ENCODE peak calls at places on chromosomes 13 and 19, in eight cellular contexts. N, P, A, G, B, I, K and E are unnamed samples.

GRCh38 chr13:35411059-35411744 is 65.3 kb downstream of the MAB21L1 start:
- DNase-seq in P (no peak), B (no peak), G (no peak), K (no peak), N (no peak), I (no peak), A (no peak), E (no peak)

GRCh38 chr19:31166206-31166605 is 183.0 kb downstream of the TSHZ3 start:
- DNase-seq in G (no peak), I (no peak), K (no peak), P (no peak), B (no peak), N (no peak), A (no peak), E (no peak)

GRCh38 chr19:6773323-6773931 is 919 bp downstream of the VAV1 start:
- DNase-seq in N (no peak), K (peak), G (no peak), I (peak), P (no peak), A (peak), B (peak), E (peak)

GRCh38 chr13:114073881-114074551 is 58.4 kb downstream of the RASA3 start:
- DNase-seq in B (no peak), P (no peak), A (no peak), K (peak), N (peak), I (no peak), G (no peak), E (no peak)

GRCh38 chr13:80524447-80525215 is 183.7 kb upstream of the SPRY2 start:
- DNase-seq in G (no peak), I (no peak), N (no peak), A (no peak), B (no peak), P (no peak), K (no peak), E (no peak)

GRCh38 chr19:4456843-4457653 is 546 bp downstream of the UBXN6 start:
- DNase-seq in N (no peak), G (no peak), I (peak), B (peak), K (no peak), A (no peak), P (peak), E (no peak)

GRCh38 chr13:34107814-34108213 is 289.9 kb downstream of the RFC3 start:
- DNase-seq in I (no peak), N (no peak), P (no peak), G (no peak), A (no peak), K (no peak), B (no peak), E (no peak)

GRCh38 chr13:25971077-25971476 is 80.7 kb downstream of the SHISA2 start:
- DNase-seq in G (no peak), I (no peak), A (no peak), P (no peak), K (no peak), N (no peak), B (no peak), E (no peak)

GRCh38 chr13:47241446-47241845 is 344.6 kb upstream of the HTR2A start:
- DNase-seq in P (no peak), G (no peak), K (no peak), A (no peak), N (no peak), B (no peak), I (no peak), E (no peak)

GRCh38 chr13:112194167-112194530 is 127.2 kb downstream of the SOX1 start:
- DNase-seq in G (no peak), N (no peak), B (no peak), A (no peak), K (no peak), I (no peak), P (no peak), E (no peak)

GRCh38 chr19:28960986-28961705 is 251.8 kb downstream of the UQCRFS1 start:
- DNase-seq in I (no peak), K (no peak), G (no peak), A (no peak), N (no peak), B (no peak), P (peak), E (no peak)

GRCh38 chr13:99307247-99307646 is at the start of gene GPR183:
- DNase-seq in G (no peak), I (no peak), N (no peak), A (no peak), P (no peak), K (no peak), B (no peak), E (no peak)

GRCh38 chr13:100875392-100876043 is 200.9 kb upstream of the TMTC4 start:
- DNase-seq in B (no peak), P (no peak), I (peak), G (peak), N (no peak), A (no peak), K (no peak), E (peak)

GRCh38 chr19:29268103-29268502 is 55.2 kb upstream of the UQCRFS1 start:
- DNase-seq in K (no peak), N (no peak), G (no peak), I (no peak), A (no peak), P (no peak), B (no peak), E (no peak)

GRCh38 chr13:39016789-39017188 is 21.1 kb downstream of the PROSER1 start:
- DNase-seq in G (no peak), N (no peak), B (peak), A (no peak), P (no peak), K (no peak), I (peak), E (no peak)
- TF ChIP-seq CTCF in G (peak), N (no peak), B (peak), A (no peak), P (no peak), K (no peak), I (peak), E (peak)

DNA sequence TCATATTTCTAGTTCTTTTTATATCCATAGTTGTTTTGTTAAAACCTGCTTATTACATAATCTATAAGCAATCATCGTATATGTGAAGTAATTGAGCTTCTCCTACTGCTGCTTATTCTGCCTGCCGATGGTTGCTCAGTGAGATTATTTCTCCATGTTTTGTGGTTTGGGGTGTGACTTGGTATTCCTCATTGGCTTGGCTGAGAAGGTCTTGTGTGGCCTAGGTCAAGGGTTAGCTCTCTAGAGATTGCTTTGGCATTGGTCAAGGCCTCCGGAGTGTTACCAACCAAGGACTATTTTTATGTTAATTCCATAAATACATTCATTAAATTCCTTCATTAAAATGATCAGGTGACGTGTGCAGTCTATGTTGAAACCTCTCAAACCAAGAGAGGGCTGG is 302.8 kb downstream of the MYO16 start:
- DNase-seq in A (no peak), B (no peak), N (no peak), I (no peak), G (no peak), K (no peak), P (no peak), E (no peak)
- TF ChIP-seq CTCF in A (no peak), B (no peak), N (no peak), I (no peak), G (no peak), K (no peak), P (no peak), E (no peak)

GRCh38 chr13:41622545-41623429 is 165.4 kb downstream of the RGCC start:
- DNase-seq in G (no peak), I (no peak), K (peak), P (no peak), A (no peak), N (no peak), B (peak), E (no peak)
- TF ChIP-seq CTCF in G (no peak), I (no peak), K (no peak), P (no peak), A (no peak), N (no peak), B (no peak), E (no peak)

GRCh38 chr19:36047835-36048234 is 6.2 kb downstream of the THAP8 start:
- DNase-seq in P (no peak), K (no peak), N (no peak), B (no peak), G (no peak), A (no peak), I (no peak), E (no peak)

GRCh38 chr19:36049080-36049698 is 4.9 kb downstream of the THAP8 start:
- DNase-seq in I (no peak), G (no peak), B (no peak), A (no peak), P (no peak), N (no peak), K (no peak), E (no peak)

GRCh38 chr19:36054119-36054732 is at the start of gene THAP8:
- DNase-seq in P (peak), K (peak), A (peak), G (peak), I (peak), N (peak), B (peak), E (peak)

GRCh38 chr19:36051637-36052036 is 2.4 kb downstream of the THAP8 start:
- DNase-seq in B (no peak), N (no peak), K (no peak), G (no peak), I (no peak), A (no peak), P (no peak), E (no peak)

DNA sequence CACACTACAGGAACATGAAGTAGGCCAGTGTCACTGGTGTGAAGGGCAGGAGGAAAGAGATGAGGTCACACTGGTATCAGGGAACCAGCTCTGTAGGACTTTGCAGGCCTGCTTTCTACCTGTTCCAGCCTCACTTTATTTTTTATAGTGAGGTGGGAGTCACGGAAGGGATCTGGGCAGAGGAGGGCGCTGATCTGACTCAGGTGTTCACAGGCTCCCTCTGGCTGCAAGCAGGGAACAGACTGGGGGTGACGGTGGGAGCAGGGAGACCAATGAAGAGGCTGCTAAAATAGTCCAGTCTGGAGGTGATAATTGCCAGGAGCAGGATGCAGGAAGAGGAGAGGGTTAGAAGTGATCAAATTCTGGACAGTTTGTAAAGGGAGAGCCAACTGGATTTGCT is 2.8 kb downstream of the THAP8 start:
- DNase-seq in G (no peak), B (peak), N (no peak), I (peak), A (no peak), P (peak), K (no peak), E (no peak)
- TF ChIP-seq CTCF in G (peak), B (peak), N (no peak), I (no peak), A (no peak), P (no peak), K (no peak), E (peak)

DNA sequence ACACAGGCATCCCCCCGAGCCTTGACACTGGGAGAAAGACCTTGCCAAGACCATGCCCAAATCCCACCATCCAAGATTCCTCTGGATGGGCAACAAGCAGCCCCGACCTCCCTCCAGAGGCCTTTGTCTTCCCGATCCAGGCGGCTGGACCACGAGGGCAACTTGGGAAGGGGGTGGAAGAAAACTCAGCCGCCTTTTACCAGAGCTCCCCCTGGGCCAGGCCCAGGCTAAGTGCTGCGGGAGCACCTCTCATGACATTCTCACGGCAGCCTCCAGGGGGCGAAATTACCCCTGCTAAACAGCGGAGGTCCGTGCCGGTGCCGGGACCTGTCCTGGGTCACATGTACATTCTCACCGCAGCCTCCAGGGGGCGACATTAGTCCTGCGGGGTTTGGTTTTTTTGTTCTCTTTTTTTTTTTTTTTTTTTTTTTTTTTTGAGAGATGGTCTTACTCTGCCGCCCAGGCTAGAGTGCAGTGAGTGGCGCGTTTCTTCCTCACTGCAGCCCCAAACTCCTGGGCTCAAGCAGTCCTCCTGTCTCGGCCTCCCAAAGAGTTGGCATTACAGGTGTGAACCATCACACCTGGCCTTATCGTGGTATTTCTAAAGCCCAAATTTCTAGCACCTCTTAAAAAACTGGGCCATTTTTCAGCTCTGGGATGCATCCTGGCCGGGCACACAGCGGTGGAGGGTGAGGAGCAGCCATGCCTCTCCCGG is 2.1 kb upstream of the RSPH6A start:
- DNase-seq in N (peak), A (peak), P (peak), G (peak), K (peak), I (peak), B (peak), E (peak)
- TF ChIP-seq CTCF in N (peak), A (peak), P (peak), G (peak), K (peak), I (peak), B (peak), E (peak)

GRCh38 chr19:663682-664117 is 686 bp upstream of the RNF126 start:
- DNase-seq in B (no peak), G (no peak), N (no peak), A (no peak), P (no peak), K (no peak), I (no peak), E (no peak)

GRCh38 chr19:662207-662961 is 630 bp downstream of the RNF126 start:
- DNase-seq in G (no peak), K (no peak), I (peak), B (peak), N (no peak), P (peak), A (no peak), E (peak)

GRCh38 chr19:664913-665443 is 2.0 kb upstream of the RNF126 start:
- DNase-seq in K (peak), P (peak), B (peak), I (peak), G (peak), N (peak), A (peak), E (peak)

GRCh38 chr19:661427-662196 is 1.4 kb downstream of the RNF126 start:
- DNase-seq in K (no peak), G (no peak), A (no peak), B (peak), N (no peak), I (peak), P (no peak), E (no peak)

GRCh38 chr19:662962-663681 is at the start of gene RNF126:
- DNase-seq in G (peak), A (peak), B (peak), I (peak), N (peak), K (peak), P (peak), E (peak)
- TF ChIP-seq CTCF in G (no peak), A (no peak), B (no peak), I (no peak), N (no peak), K (no peak), P (no peak), E (no peak)